ENCODE peak calls at places on chromosome 12, in eight cellular contexts. One of them, this sample, is unnamed.

GRCh38 chr12:50763637-50764115 is at the start of gene ATF1:
- DNase-seq in naive thymus-derived CD4-positive, alpha-beta T cell: peak
- DNase-seq in activated B cell treated with CpG ODN at 0.5 μM for 24 hours: peak
- DNase-seq in GM06990: peak
- DNase-seq in kidney tubule cell: peak
- DNase-seq in nephron progenitor cell: peak
- DNase-seq in amygdala: peak
- DNase-seq in fibroblast of mammary gland: peak
- DNase-seq in this sample: peak

GRCh38 chr12:80412343-80412953 is 31.6 kb upstream of the PTPRQ start:
- DNase-seq in GM06990: no peak
- DNase-seq in activated B cell treated with CpG ODN at 0.5 μM for 24 hours: no peak
- DNase-seq in fibroblast of mammary gland: peak
- DNase-seq in naive thymus-derived CD4-positive, alpha-beta T cell: no peak
- DNase-seq in kidney tubule cell: peak
- DNase-seq in nephron progenitor cell: peak
- DNase-seq in amygdala: no peak
- DNase-seq in this sample: peak

GRCh38 chr12:53571295-53571694 is 54.9 kb downstream of the ATF7 start:
- DNase-seq in kidney tubule cell: no peak
- DNase-seq in nephron progenitor cell: no peak
- DNase-seq in activated B cell treated with CpG ODN at 0.5 μM for 24 hours: no peak
- DNase-seq in amygdala: no peak
- DNase-seq in fibroblast of mammary gland: no peak
- DNase-seq in naive thymus-derived CD4-positive, alpha-beta T cell: peak
- DNase-seq in GM06990: no peak
- DNase-seq in this sample: no peak

GRCh38 chr12:103326190-103326589 is 169.6 kb downstream of the C12orf42 start:
- DNase-seq in kidney tubule cell: peak
- DNase-seq in activated B cell treated with CpG ODN at 0.5 μM for 24 hours: no peak
- DNase-seq in GM06990: no peak
- DNase-seq in fibroblast of mammary gland: no peak
- DNase-seq in amygdala: no peak
- DNase-seq in nephron progenitor cell: peak
- DNase-seq in naive thymus-derived CD4-positive, alpha-beta T cell: no peak
- DNase-seq in this sample: no peak

GRCh38 chr12:118790578-118790977 is 190.8 kb upstream of the SRRM4 start:
- DNase-seq in nephron progenitor cell: no peak
- DNase-seq in fibroblast of mammary gland: no peak
- DNase-seq in activated B cell treated with CpG ODN at 0.5 μM for 24 hours: no peak
- DNase-seq in GM06990: no peak
- DNase-seq in naive thymus-derived CD4-positive, alpha-beta T cell: no peak
- DNase-seq in amygdala: no peak
- DNase-seq in kidney tubule cell: no peak
- DNase-seq in this sample: no peak

GRCh38 chr12:65705380-65705876 is 118.9 kb upstream of the HMGA2 start:
- DNase-seq in activated B cell treated with CpG ODN at 0.5 μM for 24 hours: no peak
- DNase-seq in nephron progenitor cell: no peak
- DNase-seq in GM06990: no peak
- DNase-seq in naive thymus-derived CD4-positive, alpha-beta T cell: no peak
- DNase-seq in kidney tubule cell: no peak
- DNase-seq in fibroblast of mammary gland: no peak
- DNase-seq in amygdala: no peak
- DNase-seq in this sample: no peak

GRCh38 chr12:52323001-52323400 is 1.8 kb upstream of the KRT83 start:
- DNase-seq in fibroblast of mammary gland: no peak
- DNase-seq in amygdala: no peak
- DNase-seq in GM06990: no peak
- DNase-seq in kidney tubule cell: no peak
- DNase-seq in activated B cell treated with CpG ODN at 0.5 μM for 24 hours: no peak
- DNase-seq in nephron progenitor cell: no peak
- DNase-seq in naive thymus-derived CD4-positive, alpha-beta T cell: no peak
- DNase-seq in this sample: no peak

GRCh38 chr12:11807453-11807852 is 158.0 kb downstream of the ETV6 start:
- DNase-seq in amygdala: no peak
- DNase-seq in fibroblast of mammary gland: no peak
- DNase-seq in activated B cell treated with CpG ODN at 0.5 μM for 24 hours: no peak
- DNase-seq in kidney tubule cell: no peak
- DNase-seq in nephron progenitor cell: no peak
- DNase-seq in GM06990: peak
- DNase-seq in naive thymus-derived CD4-positive, alpha-beta T cell: no peak
- DNase-seq in this sample: no peak

GRCh38 chr12:16112626-16113560 is 164.6 kb downstream of the SLC15A5 start:
- DNase-seq in GM06990: no peak
- DNase-seq in fibroblast of mammary gland: peak
- DNase-seq in activated B cell treated with CpG ODN at 0.5 μM for 24 hours: no peak
- DNase-seq in nephron progenitor cell: peak
- DNase-seq in amygdala: no peak
- DNase-seq in naive thymus-derived CD4-positive, alpha-beta T cell: no peak
- DNase-seq in kidney tubule cell: no peak
- DNase-seq in this sample: no peak

GRCh38 chr12:108302034-108302433 is 37.1 kb downstream of the CMKLR1 start:
- DNase-seq in GM06990: no peak
- DNase-seq in fibroblast of mammary gland: no peak
- DNase-seq in amygdala: no peak
- DNase-seq in activated B cell treated with CpG ODN at 0.5 μM for 24 hours: no peak
- DNase-seq in naive thymus-derived CD4-positive, alpha-beta T cell: no peak
- DNase-seq in nephron progenitor cell: no peak
- DNase-seq in kidney tubule cell: no peak
- DNase-seq in this sample: no peak

GRCh38 chr12:57342207-57342691 is 88.6 kb downstream of the R3HDM2 start:
- DNase-seq in nephron progenitor cell: peak
- DNase-seq in activated B cell treated with CpG ODN at 0.5 μM for 24 hours: no peak
- DNase-seq in amygdala: peak
- DNase-seq in GM06990: no peak
- DNase-seq in fibroblast of mammary gland: peak
- DNase-seq in naive thymus-derived CD4-positive, alpha-beta T cell: no peak
- DNase-seq in kidney tubule cell: no peak
- DNase-seq in this sample: no peak

GRCh38 chr12:8033153-8034044 is 883 bp downstream of the FOXJ2 start:
- DNase-seq in activated B cell treated with CpG ODN at 0.5 μM for 24 hours: peak
- DNase-seq in kidney tubule cell: peak
- DNase-seq in naive thymus-derived CD4-positive, alpha-beta T cell: no peak
- DNase-seq in amygdala: peak
- DNase-seq in fibroblast of mammary gland: peak
- DNase-seq in GM06990: peak
- DNase-seq in nephron progenitor cell: peak
- DNase-seq in this sample: peak

GRCh38 chr12:1949771-1950470 is 31.5 kb upstream of the CACNA2D4 start:
- DNase-seq in naive thymus-derived CD4-positive, alpha-beta T cell: no peak
- DNase-seq in kidney tubule cell: no peak
- DNase-seq in activated B cell treated with CpG ODN at 0.5 μM for 24 hours: no peak
- DNase-seq in nephron progenitor cell: no peak
- DNase-seq in fibroblast of mammary gland: peak
- DNase-seq in GM06990: no peak
- DNase-seq in amygdala: no peak
- DNase-seq in this sample: no peak

GRCh38 chr12:65810036-65810435 is 14.2 kb upstream of the HMGA2 start:
- DNase-seq in naive thymus-derived CD4-positive, alpha-beta T cell: no peak
- DNase-seq in kidney tubule cell: no peak
- DNase-seq in nephron progenitor cell: no peak
- DNase-seq in fibroblast of mammary gland: peak
- DNase-seq in activated B cell treated with CpG ODN at 0.5 μM for 24 hours: no peak
- DNase-seq in GM06990: no peak
- DNase-seq in amygdala: no peak
- DNase-seq in this sample: no peak

GRCh38 chr12:2266666-2267623 is 214.2 kb downstream of the CACNA1C start:
- DNase-seq in fibroblast of mammary gland: peak
- DNase-seq in amygdala: no peak
- DNase-seq in naive thymus-derived CD4-positive, alpha-beta T cell: no peak
- DNase-seq in kidney tubule cell: peak
- DNase-seq in GM06990: no peak
- DNase-seq in activated B cell treated with CpG ODN at 0.5 μM for 24 hours: no peak
- DNase-seq in nephron progenitor cell: no peak
- DNase-seq in this sample: peak

GRCh38 chr12:18250313-18250916 is 10.9 kb upstream of the PIK3C2G start:
- DNase-seq in amygdala: no peak
- DNase-seq in naive thymus-derived CD4-positive, alpha-beta T cell: no peak
- DNase-seq in kidney tubule cell: peak
- DNase-seq in nephron progenitor cell: peak
- DNase-seq in activated B cell treated with CpG ODN at 0.5 μM for 24 hours: no peak
- DNase-seq in GM06990: no peak
- DNase-seq in fibroblast of mammary gland: peak
- DNase-seq in this sample: peak

GRCh38 chr12:101594700-101595099 is at the start of gene MYBPC1:
- DNase-seq in activated B cell treated with CpG ODN at 0.5 μM for 24 hours: no peak
- DNase-seq in nephron progenitor cell: peak
- DNase-seq in fibroblast of mammary gland: no peak
- DNase-seq in kidney tubule cell: no peak
- DNase-seq in GM06990: no peak
- DNase-seq in naive thymus-derived CD4-positive, alpha-beta T cell: peak
- DNase-seq in amygdala: no peak
- DNase-seq in this sample: no peak

GRCh38 chr12:71439613-71440392 is at the start of gene LGR5:
- DNase-seq in kidney tubule cell: peak
- DNase-seq in amygdala: peak
- DNase-seq in GM06990: peak
- DNase-seq in naive thymus-derived CD4-positive, alpha-beta T cell: peak
- DNase-seq in fibroblast of mammary gland: no peak
- DNase-seq in nephron progenitor cell: peak
- DNase-seq in activated B cell treated with CpG ODN at 0.5 μM for 24 hours: no peak
- DNase-seq in this sample: no peak

GRCh38 chr12:50845021-50845647 is 2.4 kb downstream of the TMPRSS12 start:
- DNase-seq in nephron progenitor cell: no peak
- DNase-seq in naive thymus-derived CD4-positive, alpha-beta T cell: no peak
- DNase-seq in activated B cell treated with CpG ODN at 0.5 μM for 24 hours: no peak
- DNase-seq in amygdala: no peak
- DNase-seq in fibroblast of mammary gland: peak
- DNase-seq in GM06990: no peak
- DNase-seq in kidney tubule cell: peak
- DNase-seq in this sample: no peak

GRCh38 chr12:5808956-5809355 is 136.1 kb downstream of the ANO2 start:
- DNase-seq in kidney tubule cell: peak
- DNase-seq in activated B cell treated with CpG ODN at 0.5 μM for 24 hours: no peak
- DNase-seq in fibroblast of mammary gland: peak
- DNase-seq in GM06990: no peak
- DNase-seq in nephron progenitor cell: no peak
- DNase-seq in naive thymus-derived CD4-positive, alpha-beta T cell: no peak
- DNase-seq in amygdala: no peak
- DNase-seq in this sample: peak

GRCh38 chr12:114123108-114123507 is 157.0 kb upstream of the RBM19 start:
- DNase-seq in activated B cell treated with CpG ODN at 0.5 μM for 24 hours: no peak
- DNase-seq in naive thymus-derived CD4-positive, alpha-beta T cell: no peak
- DNase-seq in nephron progenitor cell: no peak
- DNase-seq in kidney tubule cell: no peak
- DNase-seq in GM06990: no peak
- DNase-seq in fibroblast of mammary gland: no peak
- DNase-seq in amygdala: no peak
- DNase-seq in this sample: no peak

GRCh38 chr12:68331500-68331868 is 678 bp downstream of the MDM1 start:
- DNase-seq in amygdala: no peak
- DNase-seq in naive thymus-derived CD4-positive, alpha-beta T cell: peak
- DNase-seq in activated B cell treated with CpG ODN at 0.5 μM for 24 hours: no peak
- DNase-seq in GM06990: no peak
- DNase-seq in kidney tubule cell: peak
- DNase-seq in fibroblast of mammary gland: no peak
- DNase-seq in nephron progenitor cell: no peak
- DNase-seq in this sample: no peak

GRCh38 chr12:10363922-10364838 is 25.7 kb downstream of the KLRK1 start:
- DNase-seq in naive thymus-derived CD4-positive, alpha-beta T cell: peak
- DNase-seq in fibroblast of mammary gland: peak
- DNase-seq in nephron progenitor cell: no peak
- DNase-seq in kidney tubule cell: peak
- DNase-seq in activated B cell treated with CpG ODN at 0.5 μM for 24 hours: peak
- DNase-seq in amygdala: peak
- DNase-seq in GM06990: peak
- DNase-seq in this sample: peak

GRCh38 chr12:79444089-79444488 is 246.7 kb downstream of the PAWR start:
- DNase-seq in naive thymus-derived CD4-positive, alpha-beta T cell: no peak
- DNase-seq in GM06990: no peak
- DNase-seq in fibroblast of mammary gland: peak
- DNase-seq in nephron progenitor cell: no peak
- DNase-seq in kidney tubule cell: peak
- DNase-seq in amygdala: no peak
- DNase-seq in activated B cell treated with CpG ODN at 0.5 μM for 24 hours: no peak
- DNase-seq in this sample: no peak

GRCh38 chr12:110174373-110174996 is 50.3 kb downstream of the IFT81 start:
- DNase-seq in naive thymus-derived CD4-positive, alpha-beta T cell: no peak
- DNase-seq in activated B cell treated with CpG ODN at 0.5 μM for 24 hours: no peak
- DNase-seq in fibroblast of mammary gland: no peak
- DNase-seq in GM06990: no peak
- DNase-seq in amygdala: no peak
- DNase-seq in nephron progenitor cell: no peak
- DNase-seq in kidney tubule cell: no peak
- DNase-seq in this sample: no peak

This sample was measured in kidney glomerular epithelial cell.